ENCODE peak calls at places on chromosomes 12 and 14, in six cellular contexts. J is H1, G is K562, I is GM12892, K is HepG2, M is GM12878. C is an unnamed sample.

GRCh38 chr14:55240526-55241178 is 30.6 kb upstream of the FBXO34 start:
- DNase-seq in G (no peak), J (no peak), I (no peak), K (no peak), M (no peak), C (no peak)

GRCh38 chr12:89793946-89794345 is 85.3 kb upstream of the ATP2B1 start:
- DNase-seq in K (no peak), M (no peak), I (no peak), J (no peak), G (no peak), C (no peak)

GRCh38 chr12:52243774-52244614 is 11.0 kb downstream of the KRT7 start:
- DNase-seq in M (peak), I (peak), G (no peak), J (no peak), K (peak), C (peak)

GRCh38 chr14:72439707-72440106 is 454.2 kb downstream of the DPF3 start:
- DNase-seq in I (no peak), J (no peak), K (no peak), M (peak), G (no peak), C (no peak)

GRCh38 chr14:91311284-91311662 is 66.8 kb upstream of the GPR68 start:
- DNase-seq in K (no peak), J (no peak), M (no peak), I (no peak), G (no peak), C (no peak)

GRCh38 chr14:101025131-101025530 is 121.6 kb upstream of the RTL1 start:
- DNase-seq in I (no peak), G (no peak), J (no peak), K (no peak), M (no peak), C (no peak)

GRCh38 chr12:21881950-21882349 is 59.3 kb downstream of the ABCC9 start:
- DNase-seq in I (no peak), K (no peak), M (no peak), G (no peak), J (no peak), C (no peak)

GRCh38 chr12:70367268-70368141 is 1.4 kb downstream of the KCNMB4 start:
- DNase-seq in K (no peak), G (no peak), I (no peak), J (no peak), M (no peak), C (no peak)

GRCh38 chr14:39488600-39488999 is 56.4 kb upstream of the FBXO33 start:
- DNase-seq in J (no peak), I (no peak), G (no peak), K (no peak), M (no peak), C (no peak)

GRCh38 chr14:100524933-100525243 is 62.3 kb downstream of the BEGAIN start:
- DNase-seq in K (no peak), J (no peak), G (peak), I (peak), M (no peak), C (no peak)

GRCh38 chr12:56079729-56080555 is at the start of gene ERBB3:
- DNase-seq in G (peak), I (peak), K (peak), J (no peak), M (no peak), C (peak)
- TF ChIP-seq POLR2A in G (peak), I (no peak), K (no peak), J (peak), M (no peak), C (no peak)

GRCh38 chr14:53979747-53980642 is 23.4 kb upstream of the BMP4 start:
- DNase-seq in K (peak), M (no peak), J (peak), G (no peak), I (no peak), C (no peak)
- TF ChIP-seq TAF1 in K (no peak), M (no peak), J (no peak), G (no peak), I (no peak), C (no peak)

DNA sequence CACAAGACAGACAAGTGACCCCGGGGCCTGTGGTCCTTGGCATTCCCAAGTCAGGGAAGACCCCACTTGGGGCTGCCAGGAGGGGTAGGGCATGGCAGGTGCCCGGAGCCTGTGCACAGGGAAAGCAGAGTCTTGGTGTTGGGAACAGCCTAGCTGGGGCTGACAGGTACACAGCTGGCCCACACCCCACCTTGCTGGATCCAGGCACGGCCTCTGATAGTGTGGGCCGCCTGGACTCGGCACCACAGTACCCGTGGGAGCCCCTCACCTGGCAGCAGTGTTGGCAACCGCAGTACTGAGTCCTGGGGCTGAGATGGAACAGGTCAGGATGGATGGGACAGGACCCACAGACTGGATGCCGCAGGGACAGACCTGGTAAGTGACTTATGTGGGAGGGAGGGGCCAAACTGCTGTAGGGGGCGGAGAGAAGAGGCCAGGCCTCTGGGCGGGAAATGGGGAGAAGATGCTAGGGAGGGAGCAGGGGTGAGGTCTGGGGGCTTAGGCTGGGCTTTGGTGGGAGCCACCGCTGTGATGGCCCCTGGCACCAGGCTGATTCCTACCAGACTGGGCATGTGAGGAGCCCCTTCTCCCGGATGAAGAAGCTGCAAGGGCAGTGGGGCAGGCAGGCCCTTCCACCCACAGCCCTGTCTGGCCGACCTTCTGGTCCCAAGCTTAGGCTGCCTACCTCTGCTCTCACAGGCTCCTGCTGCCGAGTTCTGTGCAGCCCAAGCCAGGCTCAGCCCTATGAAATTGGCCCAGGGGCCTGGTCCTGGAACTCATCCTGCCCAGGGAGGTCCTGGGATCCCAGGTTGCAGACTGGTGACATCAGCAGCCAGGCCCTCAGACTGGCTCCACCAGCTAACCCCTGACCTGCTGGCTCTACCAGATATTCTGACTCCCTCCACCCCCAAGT is at the start of gene TGM1:
- DNase-seq in G (no peak), I (no peak), M (no peak), K (no peak), J (no peak), C (no peak)
- TF ChIP-seq POLR2A in G (no peak), I (no peak), M (no peak), K (no peak), J (no peak), C (no peak)

GRCh38 chr12:34304001-34304400 is 281.7 kb downstream of the ALG10 start:
- DNase-seq in K (no peak), I (no peak), G (no peak), M (no peak), J (no peak), C (no peak)
- TF ChIP-seq TAF1 in K (no peak), I (no peak), G (no peak), M (no peak), J (no peak), C (no peak)

DNA sequence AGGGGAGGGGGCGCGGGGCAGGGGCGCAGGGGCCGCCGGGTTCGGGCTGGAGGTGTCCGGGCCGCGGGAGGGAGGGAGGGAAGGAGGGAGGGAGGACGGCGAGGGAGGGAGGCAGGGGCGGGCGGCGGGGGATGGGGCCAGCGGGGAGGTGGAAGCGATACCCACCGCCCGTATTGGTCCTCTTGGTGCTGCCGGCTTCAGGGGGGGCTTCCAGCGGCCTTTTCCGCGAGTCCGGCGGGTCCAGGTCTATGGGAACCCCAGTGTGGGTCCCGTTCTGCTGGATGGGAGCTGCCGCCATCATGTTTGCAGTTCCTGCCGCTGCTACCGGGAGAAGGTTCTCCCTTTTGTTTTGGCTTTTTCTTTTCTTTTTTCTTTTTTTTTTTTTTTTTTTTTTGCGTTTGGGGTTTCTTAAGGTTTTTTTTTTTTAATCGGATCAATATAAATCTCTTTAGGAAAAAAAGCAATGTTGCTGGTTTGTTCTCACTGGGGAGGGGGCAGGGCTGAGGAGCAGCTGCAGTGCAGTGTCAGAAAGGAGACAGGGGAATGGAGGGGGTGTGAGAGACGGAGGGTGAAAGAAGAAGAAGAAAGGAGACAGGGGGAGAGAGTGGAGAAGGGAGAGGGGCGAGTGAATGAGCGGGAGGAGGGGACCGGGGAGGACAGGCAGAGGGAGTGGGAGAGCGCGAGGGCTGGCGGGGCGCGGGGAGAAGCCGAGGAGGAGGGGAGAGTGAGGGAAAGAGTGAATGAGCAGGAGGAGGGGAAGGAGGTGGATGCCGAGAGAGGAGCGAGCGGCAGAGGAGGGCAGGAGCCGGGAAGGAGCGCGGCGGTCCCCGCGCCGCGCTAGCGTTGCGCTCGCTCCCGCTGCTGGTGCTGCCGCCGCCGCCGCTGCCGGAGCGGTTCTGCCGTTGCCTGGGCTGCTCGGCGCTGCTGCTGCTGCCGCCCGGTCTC is at the start of gene NOVA1:
- DNase-seq in G (no peak), M (no peak), I (no peak), K (no peak), J (peak), C (peak)
- TF ChIP-seq POLR2A in G (no peak), M (no peak), I (no peak), K (no peak), J (peak), C (no peak)

GRCh38 chr14:95044463-95045254 is 112.7 kb downstream of the DICER1 start:
- DNase-seq in K (no peak), J (no peak), I (no peak), M (no peak), G (peak), C (no peak)
- TF ChIP-seq TAF1 in K (no peak), J (no peak), I (no peak), M (no peak), G (no peak), C (no peak)

GRCh38 chr14:67360469-67361206 is 510 bp downstream of the EIF2S1 start:
- DNase-seq in J (no peak), M (no peak), I (no peak), G (no peak), K (peak), C (no peak)

GRCh38 chr14:67357583-67358354 is 1.8 kb downstream of the ATP6V1D start:
- DNase-seq in G (peak), J (no peak), I (no peak), M (no peak), K (no peak), C (no peak)

GRCh38 chr14:67359775-67360468 is at the start of the genes ATP6V1D and EIF2S1:
- DNase-seq in K (peak), G (peak), J (peak), M (peak), I (peak), C (peak)

GRCh38 chr14:67358914-67359313 is 690 bp downstream of the ATP6V1D start:
- DNase-seq in K (no peak), G (no peak), J (no peak), I (no peak), M (no peak), C (no peak)

DNA sequence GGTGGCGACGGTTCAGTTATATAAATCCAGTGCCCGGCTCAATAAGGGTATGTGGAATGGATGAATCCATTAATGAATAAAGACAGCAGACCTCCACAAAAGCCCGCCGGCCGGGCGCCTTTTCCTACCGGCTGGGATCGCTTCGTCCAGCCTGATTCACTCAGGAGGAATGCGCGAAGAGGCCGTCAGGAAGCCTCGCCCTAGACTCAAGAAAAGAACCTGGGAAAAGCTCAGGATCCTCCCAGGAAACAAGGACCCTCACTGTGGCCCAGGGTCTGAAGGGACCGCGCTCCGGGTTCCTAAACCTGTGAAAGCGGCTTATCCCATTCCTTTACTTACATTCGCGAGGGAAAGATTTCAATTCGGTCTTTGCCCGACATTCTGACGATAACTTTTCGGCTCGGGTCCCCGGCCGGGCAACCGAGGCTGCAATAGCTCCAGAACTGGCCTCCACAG is 257 bp downstream of the ATP6V1D start:
- DNase-seq in I (no peak), G (peak), K (peak), M (no peak), J (no peak), C (no peak)
- TF ChIP-seq POLR2A in I (no peak), G (no peak), K (no peak), M (peak), J (no peak), C (no peak)

DNA sequence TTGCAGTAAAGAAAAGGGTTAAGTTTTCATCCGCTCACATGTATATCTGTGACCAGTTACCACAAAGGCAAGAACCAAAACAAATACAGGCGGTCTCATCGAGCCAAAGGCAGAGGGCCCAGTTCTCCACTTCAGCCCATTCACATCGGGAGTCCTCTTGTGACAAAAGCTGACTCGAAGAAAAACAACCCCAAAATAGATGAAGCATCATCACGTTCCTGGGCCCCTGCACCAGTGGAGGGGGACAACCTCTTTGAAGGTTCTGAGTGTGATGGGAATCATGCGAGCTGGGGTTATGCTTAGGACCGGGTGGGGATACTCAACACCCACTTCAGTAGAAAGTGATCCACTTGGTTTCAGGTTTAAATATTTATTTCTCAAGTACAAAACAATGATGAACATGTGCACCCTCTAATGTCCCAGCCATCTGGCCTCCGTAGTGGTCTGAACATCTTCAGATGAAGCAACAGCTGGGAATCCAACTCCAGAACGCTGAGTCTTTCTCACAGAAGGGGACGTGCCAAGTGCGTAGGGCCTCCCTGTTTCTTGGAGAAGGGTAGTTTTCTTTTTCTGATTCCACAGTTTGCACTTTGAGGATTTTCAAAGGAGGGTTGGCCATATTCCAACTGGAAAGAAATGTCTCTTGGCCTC is 8.4 kb downstream of the GSC start:
- DNase-seq in G (no peak), J (no peak), M (no peak), K (no peak), I (no peak), C (no peak)
- TF ChIP-seq TAF1 in G (no peak), J (no peak), M (no peak), K (no peak), I (no peak), C (no peak)

GRCh38 chr14:64387738-64388532 is at the start of gene MTHFD1:
- DNase-seq in M (peak), G (peak), J (peak), I (peak), K (peak), C (peak)
- TF ChIP-seq POLR2A in M (peak), G (peak), J (peak), I (peak), K (peak), C (peak)

C was measured in GM12891.